ENCODE peak calls at places on chromosomes 4 and X, in seven cellular contexts. One of them, this sample, is unnamed.

GRCh38 chr4:105145913-105146285 is 777 bp upstream of the TET2 start:
- DNase-seq in A549: no peak
- DNase-seq in tibial artery: peak
- DNase-seq in esophagus squamous epithelium: peak
- DNase-seq in AG04450: no peak
- DNase-seq in mucosa of descending colon: no peak
- DNase-seq in heart right ventricle: peak
- DNase-seq in this sample: no peak

GRCh38 chrX:151692825-151693224 is 2.4 kb upstream of the PRRG3 start:
- DNase-seq in A549: no peak
- DNase-seq in tibial artery: no peak
- DNase-seq in esophagus squamous epithelium: no peak
- DNase-seq in AG04450: no peak
- DNase-seq in mucosa of descending colon: no peak
- DNase-seq in heart right ventricle: no peak
- DNase-seq in this sample: no peak

GRCh38 chr4:108540536-108540935 is 79.8 kb upstream of the RPL34 start:
- DNase-seq in A549: no peak
- DNase-seq in tibial artery: no peak
- DNase-seq in esophagus squamous epithelium: no peak
- DNase-seq in AG04450: no peak
- DNase-seq in mucosa of descending colon: no peak
- DNase-seq in heart right ventricle: no peak
- DNase-seq in this sample: no peak

GRCh38 chrX:32572644-32573043 is 638.7 kb downstream of the DMD start:
- DNase-seq in A549: no peak
- DNase-seq in tibial artery: no peak
- DNase-seq in esophagus squamous epithelium: no peak
- DNase-seq in AG04450: no peak
- DNase-seq in mucosa of descending colon: no peak
- DNase-seq in heart right ventricle: no peak
- DNase-seq in this sample: no peak

GRCh38 chrX:154436597-154437397 is at the start of gene GDI1:
- DNase-seq in A549: peak
- DNase-seq in tibial artery: peak
- DNase-seq in esophagus squamous epithelium: no peak
- DNase-seq in AG04450: no peak
- DNase-seq in mucosa of descending colon: peak
- DNase-seq in heart right ventricle: peak
- DNase-seq in this sample: no peak

GRCh38 chr4:108172780-108173598 is 4.3 kb upstream of the LEF1 start:
- DNase-seq in A549: no peak
- DNase-seq in tibial artery: no peak
- DNase-seq in esophagus squamous epithelium: no peak
- DNase-seq in AG04450: no peak
- DNase-seq in mucosa of descending colon: peak
- DNase-seq in heart right ventricle: peak
- DNase-seq in this sample: no peak

GRCh38 chrX:131827935-131828334 is 195.2 kb upstream of the STK26 start:
- DNase-seq in A549: peak
- DNase-seq in tibial artery: no peak
- DNase-seq in esophagus squamous epithelium: no peak
- DNase-seq in AG04450: no peak
- DNase-seq in mucosa of descending colon: no peak
- DNase-seq in heart right ventricle: no peak
- DNase-seq in this sample: no peak

GRCh38 chr4:53098681-53099121 is 236.6 kb downstream of the RASL11B start:
- DNase-seq in A549: no peak
- DNase-seq in tibial artery: no peak
- DNase-seq in esophagus squamous epithelium: no peak
- DNase-seq in AG04450: peak
- DNase-seq in mucosa of descending colon: no peak
- DNase-seq in heart right ventricle: no peak
- DNase-seq in this sample: peak

GRCh38 chrX:107744868-107745267 is 30.7 kb downstream of the TSC22D3 start:
- DNase-seq in A549: no peak
- DNase-seq in tibial artery: no peak
- DNase-seq in esophagus squamous epithelium: no peak
- DNase-seq in AG04450: no peak
- DNase-seq in mucosa of descending colon: no peak
- DNase-seq in heart right ventricle: no peak
- DNase-seq in this sample: no peak

DNA sequence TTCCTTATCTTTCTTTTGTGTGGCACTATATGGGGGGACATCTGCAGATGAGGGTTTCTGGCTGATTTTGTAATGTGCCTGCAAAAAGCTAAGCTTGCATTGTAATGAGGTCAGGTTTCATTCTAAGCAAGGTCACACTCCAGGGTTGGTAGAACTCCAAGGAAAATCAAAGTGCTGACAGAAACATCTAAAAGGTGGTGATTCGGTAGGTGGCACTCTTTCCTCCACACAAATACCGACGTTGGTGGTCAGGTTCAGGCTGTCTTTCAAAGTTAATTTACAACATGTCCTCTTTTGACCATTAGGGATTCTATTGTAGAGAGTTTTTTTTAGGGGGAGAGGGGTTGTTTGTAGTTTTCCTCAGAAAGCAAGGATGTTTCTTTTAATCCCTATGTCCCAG is 434.4 kb downstream of the PPARGC1A start:
- DNase-seq in A549: peak
- DNase-seq in tibial artery: no peak
- DNase-seq in esophagus squamous epithelium: no peak
- DNase-seq in AG04450: no peak
- DNase-seq in mucosa of descending colon: no peak
- DNase-seq in heart right ventricle: no peak
- DNase-seq in this sample: no peak
- TF ChIP-seq CTCF in A549: no peak
- TF ChIP-seq CTCF in tibial artery: no peak
- TF ChIP-seq CTCF in esophagus squamous epithelium: no peak
- TF ChIP-seq CTCF in AG04450: no peak
- TF ChIP-seq CTCF in mucosa of descending colon: no peak
- TF ChIP-seq CTCF in heart right ventricle: peak
- TF ChIP-seq CTCF in this sample: no peak

DNA sequence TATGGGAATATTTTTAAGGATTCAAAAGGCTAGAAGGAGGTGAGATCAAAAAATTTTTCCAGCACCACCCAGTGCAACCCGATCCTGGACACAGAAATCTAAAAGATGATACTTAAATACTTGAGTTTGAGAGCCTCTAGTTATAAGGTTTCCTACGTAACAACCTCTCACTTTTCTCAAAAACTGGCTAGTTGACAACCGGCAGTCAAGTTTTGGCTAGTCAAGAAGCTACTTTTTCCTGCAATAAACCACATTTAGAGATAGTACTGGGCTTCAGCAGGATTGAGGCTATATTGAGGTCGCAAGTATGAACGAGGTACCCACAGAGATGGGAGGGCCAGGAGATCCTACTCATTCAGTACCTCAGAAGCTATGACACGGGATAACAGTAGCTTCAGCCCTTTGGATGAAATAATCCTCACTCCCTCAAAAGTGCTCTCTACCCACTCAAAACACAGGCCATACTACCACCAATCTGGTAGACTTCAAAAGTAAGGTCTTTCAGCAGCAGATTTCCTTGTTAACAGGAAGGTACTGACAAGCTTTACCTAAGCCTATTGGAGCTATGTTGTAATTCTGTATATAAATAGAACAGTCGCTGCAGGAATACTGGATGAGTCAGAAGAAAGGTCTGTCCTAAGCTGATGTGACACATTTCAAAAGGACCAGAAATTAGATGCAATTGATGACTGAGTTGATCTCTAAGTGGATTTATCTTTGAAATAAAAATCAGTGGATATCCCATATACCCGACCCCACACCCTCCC is 1.5 kb upstream of the TSPAN5 start:
- DNase-seq in A549: peak
- DNase-seq in tibial artery: no peak
- DNase-seq in esophagus squamous epithelium: no peak
- DNase-seq in AG04450: no peak
- DNase-seq in mucosa of descending colon: no peak
- DNase-seq in heart right ventricle: no peak
- DNase-seq in this sample: no peak
- H3K4me3 ChIP-seq in A549: no peak
- H3K4me3 ChIP-seq in tibial artery: peak
- H3K4me3 ChIP-seq in esophagus squamous epithelium: peak
- H3K4me3 ChIP-seq in AG04450: peak
- H3K4me3 ChIP-seq in mucosa of descending colon: no peak
- H3K4me3 ChIP-seq in heart right ventricle: peak
- H3K4me3 ChIP-seq in this sample: peak

GRCh38 chrX:46554942-46555341 is 9.7 kb upstream of the ZNF674 start:
- DNase-seq in A549: peak
- DNase-seq in tibial artery: no peak
- DNase-seq in esophagus squamous epithelium: no peak
- DNase-seq in AG04450: no peak
- DNase-seq in mucosa of descending colon: no peak
- DNase-seq in heart right ventricle: no peak
- DNase-seq in this sample: no peak
- TF ChIP-seq CTCF in A549: peak
- TF ChIP-seq CTCF in tibial artery: peak
- TF ChIP-seq CTCF in esophagus squamous epithelium: peak
- TF ChIP-seq CTCF in AG04450: peak
- TF ChIP-seq CTCF in mucosa of descending colon: no peak
- TF ChIP-seq CTCF in heart right ventricle: peak
- TF ChIP-seq CTCF in this sample: no peak

GRCh38 chrX:119503484-119503861 is 35.2 kb downstream of the SLC25A5 start:
- DNase-seq in A549: no peak
- DNase-seq in tibial artery: peak
- DNase-seq in esophagus squamous epithelium: no peak
- DNase-seq in AG04450: no peak
- DNase-seq in mucosa of descending colon: peak
- DNase-seq in heart right ventricle: no peak
- DNase-seq in this sample: peak

GRCh38 chrX:119500061-119500800 is 32.0 kb downstream of the SLC25A5 start:
- DNase-seq in A549: no peak
- DNase-seq in tibial artery: no peak
- DNase-seq in esophagus squamous epithelium: no peak
- DNase-seq in AG04450: no peak
- DNase-seq in mucosa of descending colon: no peak
- DNase-seq in heart right ventricle: no peak
- DNase-seq in this sample: no peak

GRCh38 chrX:119501511-119502148 is 33.4 kb downstream of the SLC25A5 start:
- DNase-seq in A549: no peak
- DNase-seq in tibial artery: no peak
- DNase-seq in esophagus squamous epithelium: no peak
- DNase-seq in AG04450: no peak
- DNase-seq in mucosa of descending colon: no peak
- DNase-seq in heart right ventricle: no peak
- DNase-seq in this sample: no peak

GRCh38 chrX:119505945-119506344 is 37.7 kb downstream of the SLC25A5 start:
- DNase-seq in A549: peak
- DNase-seq in tibial artery: no peak
- DNase-seq in esophagus squamous epithelium: no peak
- DNase-seq in AG04450: no peak
- DNase-seq in mucosa of descending colon: no peak
- DNase-seq in heart right ventricle: no peak
- DNase-seq in this sample: no peak

GRCh38 chrX:119502727-119503483 is 34.7 kb downstream of the SLC25A5 start:
- DNase-seq in A549: peak
- DNase-seq in tibial artery: peak
- DNase-seq in esophagus squamous epithelium: no peak
- DNase-seq in AG04450: no peak
- DNase-seq in mucosa of descending colon: peak
- DNase-seq in heart right ventricle: no peak
- DNase-seq in this sample: no peak
- H3K4me3 ChIP-seq in A549: no peak
- H3K4me3 ChIP-seq in tibial artery: no peak
- H3K4me3 ChIP-seq in esophagus squamous epithelium: no peak
- H3K4me3 ChIP-seq in AG04450: no peak
- H3K4me3 ChIP-seq in mucosa of descending colon: no peak
- H3K4me3 ChIP-seq in heart right ventricle: no peak
- H3K4me3 ChIP-seq in this sample: no peak